ENCODE peak calls at places on chromosomes 3 and 15, in nine cellular contexts. T is hypothalamus, U is NCI-H460, C is T-helper 2 cell, N is NCI-H2029 treated with DMSO at 0.1 percent for 48 hours, Z is iris pigment epithelial cell, R is HCEC 1CT, H is cerebellar nuclear complex, A is left lung. M is an unnamed sample.

GRCh38 chr3:188978772-188979171 is 193.0 kb upstream of the TPRG1 start:
- DNase-seq in T (no peak), U (peak; percentile 5), C (no peak), N (no peak), Z (peak; percentile 73), R (peak; percentile 34), H (no peak), A (no peak), M (peak; percentile 27)

GRCh38 chr3:16300881-16301359 is 35.9 kb downstream of the OXNAD1 start:
- DNase-seq in T (no peak), U (no peak), C (peak; percentile 74), N (no peak), Z (no peak), R (no peak), H (no peak), A (no peak), M (no peak)

GRCh38 chr3:99419111-99419510 is 219.3 kb upstream of the COL8A1 start:
- DNase-seq in T (no peak), U (no peak), C (no peak), N (no peak), Z (peak; percentile 86), R (peak; percentile 7), H (no peak), A (no peak), M (peak; percentile 44)

GRCh38 chr3:6860149-6860548 is 766 bp upstream of the GRM7 start:
- DNase-seq in T (no peak), U (no peak), C (no peak), N (no peak), Z (no peak), R (no peak), H (no peak), A (no peak), M (no peak)

GRCh38 chr15:40245666-40246065 is 6.8 kb downstream of the PAK6 start:
- DNase-seq in T (no peak), U (no peak), C (no peak), N (no peak), Z (no peak), R (no peak), H (no peak), A (peak; percentile 40), M (no peak)

GRCh38 chr3:62159693-62160092 is 213.7 kb downstream of the FEZF2 start:
- DNase-seq in T (no peak), U (no peak), C (no peak), N (no peak), Z (peak; percentile 70), R (no peak), H (no peak), A (no peak), M (no peak)

GRCh38 chr3:111541391-111541790 is 606 bp upstream of the CD96 start:
- DNase-seq in T (no peak), U (no peak), C (no peak), N (no peak), Z (no peak), R (no peak), H (no peak), A (no peak), M (peak; percentile 52)

GRCh38 chr3:58631742-58632141 is 34.8 kb downstream of the FAM3D start:
- DNase-seq in T (no peak), U (no peak), C (no peak), N (no peak), Z (no peak), R (no peak), H (no peak), A (no peak), M (no peak)

GRCh38 chr3:141452045-141452444 is 34.8 kb upstream of the RASA2 start:
- DNase-seq in T (no peak), U (peak; percentile 40), C (no peak), N (peak; percentile 56), Z (peak; percentile 73), R (peak; percentile 54), H (no peak), A (no peak), M (peak; percentile 79)

GRCh38 chr3:179615458-179616173 is 11.0 kb downstream of the NDUFB5 start:
- DNase-seq in T (no peak), U (no peak), C (no peak), N (no peak), Z (peak; percentile 56), R (peak; percentile 42), H (no peak), A (no peak), M (peak; percentile 21)

GRCh38 chr3:20511863-20512262 is 325.9 kb upstream of the SGO1 start:
- DNase-seq in T (no peak), U (peak; percentile 13), C (no peak), N (peak; percentile 73), Z (peak; percentile 56), R (peak; percentile 29), H (no peak), A (no peak), M (peak; percentile 22)

GRCh38 chr3:191065183-191065805 is 133.7 kb upstream of the OSTN start:
- DNase-seq in T (no peak), U (no peak), C (no peak), N (no peak), Z (peak; percentile 85), R (peak; percentile 91), H (no peak), A (no peak), M (no peak)

GRCh38 chr15:26028086-26028740 is 165.1 kb upstream of the ATP10A start:
- DNase-seq in T (no peak), U (no peak), C (no peak), N (no peak), Z (no peak), R (no peak), H (no peak), A (no peak), M (no peak)

GRCh38 chr3:123122525-123123315 is 55.9 kb downstream of the PDIA5 start:
- DNase-seq in T (no peak), U (no peak), C (no peak), N (no peak), Z (peak; percentile 36), R (peak; percentile 18), H (no peak), A (no peak), M (peak; percentile 28)

GRCh38 chr3:149273096-149273751 is 51.6 kb upstream of the CP start:
- DNase-seq in T (no peak), U (peak; percentile 80), C (peak; percentile 28), N (peak; percentile 95), Z (peak; percentile 88), R (peak; percentile 89), H (no peak), A (no peak), M (peak; percentile 90)

GRCh38 chr15:101531170-101531569 is 41.7 kb upstream of the PCSK6 start:
- DNase-seq in T (no peak), U (no peak), C (no peak), N (no peak), Z (no peak), R (no peak), H (no peak), A (no peak), M (no peak)

GRCh38 chr3:107384428-107384827 is 7.2 kb downstream of the CCDC54 start:
- DNase-seq in T (no peak), U (no peak), C (no peak), N (no peak), Z (no peak), R (no peak), H (no peak), A (no peak), M (no peak)

GRCh38 chr3:157175678-157176077 is 15.7 kb upstream of the CCNL1 start:
- DNase-seq in T (no peak), U (no peak), C (no peak), N (no peak), Z (peak; percentile 28), R (peak; percentile 18), H (no peak), A (peak; percentile 83), M (no peak)

GRCh38 chr15:40372966-40373365 is 9.6 kb upstream of the KNSTRN start:
- DNase-seq in T (no peak), U (no peak), C (no peak), N (no peak), Z (no peak), R (no peak), H (no peak), A (no peak), M (no peak)

GRCh38 chr3:15206662-15207576 is 873 bp downstream of the CAPN7 start:
- DNase-seq in T (no peak), U (peak; percentile 25), C (peak; percentile 1), N (no peak), Z (peak; percentile 52), R (peak; percentile 11), H (no peak), A (no peak), M (no peak)

GRCh38 chr15:99438222-99438592 is 127.6 kb upstream of the MEF2A start:
- DNase-seq in T (no peak), U (no peak), C (no peak), N (no peak), Z (no peak), R (no peak), H (no peak), A (no peak), M (no peak)

GRCh38 chr15:69132935-69133861 is 27.2 kb upstream of the GLCE start:
- DNase-seq in T (no peak), U (no peak), C (no peak), N (no peak), Z (no peak), R (no peak), H (peak; percentile 77), A (no peak), M (no peak)

GRCh38 chr3:112120485-112120836 is 12.6 kb downstream of the GCSAM start:
- DNase-seq in T (no peak), U (no peak), C (no peak), N (no peak), Z (no peak), R (no peak), H (no peak), A (no peak), M (no peak)

GRCh38 chr3:39718674-39719595 is 90.5 kb upstream of the MYRIP start:
- DNase-seq in T (no peak), U (no peak), C (no peak), N (no peak), Z (peak; percentile 12), R (peak; percentile 33), H (no peak), A (no peak), M (no peak)

GRCh38 chr15:45703670-45704328 is 69.0 kb downstream of the SQOR start:
- DNase-seq in T (no peak), U (no peak), C (no peak), N (no peak), Z (no peak), R (no peak), H (no peak), A (no peak), M (no peak)

GRCh38 chr3:186152889-186153292 is 44.0 kb upstream of the ETV5 start:
- DNase-seq in T (no peak), U (no peak), C (no peak), N (no peak), Z (no peak), R (no peak), H (no peak), A (no peak), M (no peak)

GRCh38 chr15:76062282-76062681 is 2.5 kb downstream of the TMEM266 start:
- DNase-seq in T (no peak), U (no peak), C (no peak), N (no peak), Z (peak; percentile 48), R (no peak), H (no peak), A (no peak), M (no peak)

GRCh38 chr3:134360046-134360445 is 14.2 kb downstream of the AMOTL2 start:
- DNase-seq in T (no peak), U (no peak), C (no peak), N (no peak), Z (no peak), R (no peak), H (no peak), A (no peak), M (no peak)

GRCh38 chr3:194687638-194688206 is 2.0 kb downstream of the FAM43A start:
- DNase-seq in T (no peak), U (peak; percentile 47), C (peak; percentile 67), N (no peak), Z (peak; percentile 71), R (peak; percentile 49), H (no peak), A (peak; percentile 95), M (no peak)

GRCh38 chr3:141401584-141402475 is 33.5 kb downstream of the ZBTB38 start:
- DNase-seq in T (no peak), U (no peak), C (peak; percentile 48), N (no peak), Z (no peak), R (peak; percentile 44), H (no peak), A (peak; percentile 91), M (peak; percentile 43)

GRCh38 chr3:126126811-126127431 is 43.0 kb upstream of the SLC41A3 start:
- DNase-seq in T (no peak), U (no peak), C (no peak), N (no peak), Z (no peak), R (no peak), H (no peak), A (peak; percentile 58), M (no peak)